ENCODE peak calls at places on chromosome 10, in six cellular contexts. One of them, this sample, is unnamed.
A peak's percentile ranks its signal among the peaks of the same experiment; 100 is the strongest.

GRCh38 chr10:121800146-121800545 is 127.7 kb downstream of the ATE1 start:
- DNase-seq in small intestine: no peak
- DNase-seq in heart left ventricle: no peak
- DNase-seq in lower lobe of right lung: no peak
- DNase-seq in trophoblast cell: no peak
- DNase-seq in mesenchymal stem cell: no peak
- DNase-seq in this sample: no peak

GRCh38 chr10:33422779-33423520 is 88.5 kb upstream of the NRP1 start:
- DNase-seq in lower lobe of right lung: no peak
- DNase-seq in heart left ventricle: no peak
- DNase-seq in trophoblast cell: no peak
- DNase-seq in mesenchymal stem cell: no peak
- DNase-seq in small intestine: peak; percentile 47
- DNase-seq in this sample: no peak

GRCh38 chr10:67976292-67977245 is 92.1 kb downstream of the SIRT1 start:
- DNase-seq in small intestine: peak; percentile 1
- DNase-seq in mesenchymal stem cell: no peak
- DNase-seq in lower lobe of right lung: no peak
- DNase-seq in trophoblast cell: no peak
- DNase-seq in heart left ventricle: peak; percentile 67
- DNase-seq in this sample: no peak

GRCh38 chr10:46220872-46221538 is 65.8 kb upstream of the ANTXRL start:
- DNase-seq in small intestine: no peak
- DNase-seq in trophoblast cell: no peak
- DNase-seq in heart left ventricle: no peak
- DNase-seq in mesenchymal stem cell: peak; percentile 10
- DNase-seq in lower lobe of right lung: no peak
- DNase-seq in this sample: peak; percentile 37

GRCh38 chr10:103054621-103055020 is 136.5 kb downstream of the CNNM2 start:
- DNase-seq in small intestine: no peak
- DNase-seq in mesenchymal stem cell: no peak
- DNase-seq in lower lobe of right lung: no peak
- DNase-seq in heart left ventricle: no peak
- DNase-seq in trophoblast cell: no peak
- DNase-seq in this sample: no peak

GRCh38 chr10:83723080-83723479 is 416.2 kb upstream of the GHITM start:
- DNase-seq in heart left ventricle: no peak
- DNase-seq in trophoblast cell: no peak
- DNase-seq in lower lobe of right lung: no peak
- DNase-seq in small intestine: no peak
- DNase-seq in mesenchymal stem cell: no peak
- DNase-seq in this sample: no peak

GRCh38 chr10:128927389-128927788 is 539.7 kb upstream of the MGMT start:
- DNase-seq in lower lobe of right lung: no peak
- DNase-seq in heart left ventricle: no peak
- DNase-seq in trophoblast cell: no peak
- DNase-seq in mesenchymal stem cell: no peak
- DNase-seq in small intestine: peak; percentile 63
- DNase-seq in this sample: no peak

GRCh38 chr10:91162495-91163268 is 57.8 kb upstream of the PCGF5 start:
- DNase-seq in trophoblast cell: no peak
- DNase-seq in small intestine: peak; percentile 75
- DNase-seq in lower lobe of right lung: peak; percentile 89
- DNase-seq in mesenchymal stem cell: peak; percentile 54
- DNase-seq in heart left ventricle: peak; percentile 84
- DNase-seq in this sample: peak; percentile 85

GRCh38 chr10:26292058-26292457 is 75.5 kb downstream of the GAD2 start:
- DNase-seq in trophoblast cell: no peak
- DNase-seq in mesenchymal stem cell: no peak
- DNase-seq in heart left ventricle: no peak
- DNase-seq in lower lobe of right lung: no peak
- DNase-seq in small intestine: no peak
- DNase-seq in this sample: no peak

GRCh38 chr10:125633517-125633999 is 49.4 kb downstream of the TEX36 start:
- DNase-seq in mesenchymal stem cell: no peak
- DNase-seq in heart left ventricle: no peak
- DNase-seq in trophoblast cell: no peak
- DNase-seq in lower lobe of right lung: no peak
- DNase-seq in small intestine: peak; percentile 7
- DNase-seq in this sample: no peak

GRCh38 chr10:74156919-74157289 is 5.9 kb downstream of the ADK start:
- DNase-seq in trophoblast cell: no peak
- DNase-seq in small intestine: no peak
- DNase-seq in heart left ventricle: peak; percentile 53
- DNase-seq in mesenchymal stem cell: peak; percentile 50
- DNase-seq in lower lobe of right lung: no peak
- DNase-seq in this sample: no peak

GRCh38 chr10:74292871-74293427 is 141.9 kb downstream of the ADK start:
- DNase-seq in lower lobe of right lung: no peak
- DNase-seq in small intestine: no peak
- DNase-seq in trophoblast cell: no peak
- DNase-seq in heart left ventricle: no peak
- DNase-seq in mesenchymal stem cell: peak; percentile 73
- DNase-seq in this sample: no peak

GRCh38 chr10:77082601-77083252 is 554.9 kb downstream of the KCNMA1 start:
- DNase-seq in mesenchymal stem cell: no peak
- DNase-seq in heart left ventricle: no peak
- DNase-seq in trophoblast cell: peak; percentile 8
- DNase-seq in lower lobe of right lung: no peak
- DNase-seq in small intestine: no peak
- DNase-seq in this sample: no peak

GRCh38 chr10:8026349-8027259 is 27.9 kb upstream of the GATA3 start:
- DNase-seq in small intestine: no peak
- DNase-seq in lower lobe of right lung: no peak
- DNase-seq in heart left ventricle: no peak
- DNase-seq in trophoblast cell: no peak
- DNase-seq in mesenchymal stem cell: no peak
- DNase-seq in this sample: no peak

GRCh38 chr10:22927661-22928403 is at the start of gene ARMC3:
- DNase-seq in mesenchymal stem cell: peak; percentile 78
- DNase-seq in lower lobe of right lung: peak; percentile 71
- DNase-seq in heart left ventricle: peak; percentile 44
- DNase-seq in trophoblast cell: peak; percentile 28
- DNase-seq in small intestine: peak; percentile 62
- DNase-seq in this sample: peak; percentile 24

GRCh38 chr10:24926549-24926948 is 25.9 kb downstream of the PRTFDC1 start:
- DNase-seq in mesenchymal stem cell: no peak
- DNase-seq in heart left ventricle: no peak
- DNase-seq in lower lobe of right lung: no peak
- DNase-seq in trophoblast cell: no peak
- DNase-seq in small intestine: no peak
- DNase-seq in this sample: no peak

GRCh38 chr10:79244841-79245504 is 102.3 kb upstream of the PPIF start:
- DNase-seq in mesenchymal stem cell: peak; percentile 17
- DNase-seq in small intestine: peak; percentile 28
- DNase-seq in heart left ventricle: no peak
- DNase-seq in trophoblast cell: no peak
- DNase-seq in lower lobe of right lung: no peak
- DNase-seq in this sample: no peak

GRCh38 chr10:31320598-31321211 is 1.7 kb downstream of the ZEB1 start:
- DNase-seq in lower lobe of right lung: no peak
- DNase-seq in heart left ventricle: peak; percentile 61
- DNase-seq in mesenchymal stem cell: peak; percentile 71
- DNase-seq in small intestine: no peak
- DNase-seq in trophoblast cell: no peak
- DNase-seq in this sample: peak; percentile 56

GRCh38 chr10:31320179-31320597 is 1.2 kb downstream of the ZEB1 start:
- DNase-seq in heart left ventricle: peak; percentile 56
- DNase-seq in small intestine: no peak
- DNase-seq in mesenchymal stem cell: no peak
- DNase-seq in lower lobe of right lung: peak; percentile 60
- DNase-seq in trophoblast cell: no peak
- DNase-seq in this sample: peak; percentile 57

GRCh38 chr10:31319602-31320178 is 674 bp downstream of the ZEB1 start:
- DNase-seq in small intestine: no peak
- DNase-seq in lower lobe of right lung: no peak
- DNase-seq in trophoblast cell: no peak
- DNase-seq in heart left ventricle: peak; percentile 27
- DNase-seq in mesenchymal stem cell: no peak
- DNase-seq in this sample: peak; percentile 40

GRCh38 chr10:31322647-31323046 is 3.6 kb downstream of the ZEB1 start:
- DNase-seq in trophoblast cell: no peak
- DNase-seq in small intestine: no peak
- DNase-seq in lower lobe of right lung: no peak
- DNase-seq in mesenchymal stem cell: no peak
- DNase-seq in heart left ventricle: no peak
- DNase-seq in this sample: no peak

GRCh38 chr10:31321396-31321941 is 2.5 kb downstream of the ZEB1 start:
- DNase-seq in small intestine: no peak
- DNase-seq in lower lobe of right lung: no peak
- DNase-seq in mesenchymal stem cell: peak; percentile 33
- DNase-seq in heart left ventricle: no peak
- DNase-seq in trophoblast cell: no peak
- DNase-seq in this sample: no peak
- H3K4me3 ChIP-seq in small intestine: no peak overlapping the region
- H3K4me3 ChIP-seq in lower lobe of right lung: peak overlapping the region; percentile 82
- H3K4me3 ChIP-seq in mesenchymal stem cell: no peak overlapping the region
- H3K4me3 ChIP-seq in heart left ventricle: peak overlapping the region; percentile 92
- H3K4me3 ChIP-seq in trophoblast cell: no peak overlapping the region
- H3K4me3 ChIP-seq in this sample: no peak overlapping the region

GRCh38 chr10:15166325-15166724 is 2.2 kb downstream of the NMT2 start:
- DNase-seq in trophoblast cell: no peak
- DNase-seq in lower lobe of right lung: no peak
- DNase-seq in mesenchymal stem cell: no peak
- DNase-seq in small intestine: no peak
- DNase-seq in heart left ventricle: no peak
- DNase-seq in this sample: no peak
- H3K4me3 ChIP-seq in trophoblast cell: no peak overlapping the region
- H3K4me3 ChIP-seq in lower lobe of right lung: peak overlapping the region; percentile 85
- H3K4me3 ChIP-seq in mesenchymal stem cell: no peak overlapping the region
- H3K4me3 ChIP-seq in small intestine: no peak overlapping the region
- H3K4me3 ChIP-seq in heart left ventricle: peak overlapping the region; percentile 64
- H3K4me3 ChIP-seq in this sample: no peak overlapping the region

GRCh38 chr10:43293677-43294057 is 26.8 kb upstream of the RASGEF1A start:
- DNase-seq in trophoblast cell: no peak
- DNase-seq in small intestine: no peak
- DNase-seq in lower lobe of right lung: no peak
- DNase-seq in heart left ventricle: no peak
- DNase-seq in mesenchymal stem cell: no peak
- DNase-seq in this sample: no peak
- H3K4me3 ChIP-seq in trophoblast cell: no peak overlapping the region
- H3K4me3 ChIP-seq in small intestine: no peak overlapping the region
- H3K4me3 ChIP-seq in lower lobe of right lung: no peak overlapping the region
- H3K4me3 ChIP-seq in heart left ventricle: no peak overlapping the region
- H3K4me3 ChIP-seq in mesenchymal stem cell: no peak overlapping the region
- H3K4me3 ChIP-seq in this sample: no peak overlapping the region

GRCh38 chr10:50360486-50360885 is 109.2 kb upstream of the ASAH2 start:
- DNase-seq in trophoblast cell: no peak
- DNase-seq in mesenchymal stem cell: peak; percentile 13
- DNase-seq in small intestine: no peak
- DNase-seq in lower lobe of right lung: no peak
- DNase-seq in heart left ventricle: no peak
- DNase-seq in this sample: no peak
- H3K4me3 ChIP-seq in trophoblast cell: no peak overlapping the region
- H3K4me3 ChIP-seq in mesenchymal stem cell: no peak overlapping the region
- H3K4me3 ChIP-seq in small intestine: no peak overlapping the region
- H3K4me3 ChIP-seq in lower lobe of right lung: no peak overlapping the region
- H3K4me3 ChIP-seq in heart left ventricle: no peak overlapping the region
- H3K4me3 ChIP-seq in this sample: no peak overlapping the region

GRCh38 chr10:5841965-5842364 is 28.7 kb upstream of the GDI2 start:
- DNase-seq in lower lobe of right lung: no peak
- DNase-seq in heart left ventricle: no peak
- DNase-seq in trophoblast cell: no peak
- DNase-seq in mesenchymal stem cell: no peak
- DNase-seq in small intestine: no peak
- DNase-seq in this sample: no peak

GRCh38 chr10:5843814-5844705 is 30.8 kb upstream of the GDI2 start:
- DNase-seq in heart left ventricle: no peak
- DNase-seq in lower lobe of right lung: no peak
- DNase-seq in small intestine: no peak
- DNase-seq in mesenchymal stem cell: no peak
- DNase-seq in trophoblast cell: no peak
- DNase-seq in this sample: no peak

GRCh38 chr10:5835446-5836095 is 22.3 kb upstream of the GDI2 start:
- DNase-seq in mesenchymal stem cell: no peak
- DNase-seq in lower lobe of right lung: no peak
- DNase-seq in small intestine: no peak
- DNase-seq in trophoblast cell: peak; percentile 96
- DNase-seq in heart left ventricle: no peak
- DNase-seq in this sample: no peak

GRCh38 chr10:5840314-5841307 is 27.4 kb upstream of the GDI2 start:
- DNase-seq in small intestine: no peak
- DNase-seq in mesenchymal stem cell: peak; percentile 26
- DNase-seq in trophoblast cell: no peak
- DNase-seq in heart left ventricle: peak; percentile 23
- DNase-seq in lower lobe of right lung: no peak
- DNase-seq in this sample: no peak
- H3K4me3 ChIP-seq in small intestine: no peak overlapping the region
- H3K4me3 ChIP-seq in mesenchymal stem cell: no peak overlapping the region
- H3K4me3 ChIP-seq in trophoblast cell: no peak overlapping the region
- H3K4me3 ChIP-seq in heart left ventricle: peak overlapping the region; percentile 27
- H3K4me3 ChIP-seq in lower lobe of right lung: no peak overlapping the region
- H3K4me3 ChIP-seq in this sample: no peak overlapping the region

This sample was measured in mucosa of descending colon.